ENCODE peak calls at places on chromosomes 1 and 21, in five cellular contexts. B, J, H, Z and S are unnamed samples.

GRCh38 chr1:178183796-178184195 is 89.9 kb downstream of the RASAL2 start:
- DNase-seq in B (no peak), J (no peak), H (no peak), Z (no peak), S (no peak)

GRCh38 chr1:25922633-25923567 is 16.7 kb upstream of the STMN1 start:
- DNase-seq in B (peak; percentile 48), J (peak; percentile 52), H (no peak), Z (peak; percentile 70), S (no peak)

GRCh38 chr1:22371408-22371807 is 80.2 kb upstream of the ZBTB40 start:
- DNase-seq in B (no peak), J (no peak), H (no peak), Z (no peak), S (no peak)

GRCh38 chr1:91507330-91507729 is 6.7 kb downstream of the CDC7 start:
- DNase-seq in B (no peak), J (no peak), H (no peak), Z (no peak), S (peak; percentile 41)

GRCh38 chr1:26012862-26013261 is 8.7 kb upstream of the EXTL1 start:
- DNase-seq in B (no peak), J (no peak), H (no peak), Z (no peak), S (no peak)

GRCh38 chr1:177413982-177414654 is 243.4 kb downstream of the BRINP2 start:
- DNase-seq in B (no peak), J (no peak), H (no peak), Z (peak; percentile 3), S (no peak)

GRCh38 chr1:211511947-211512346 is 20.0 kb upstream of the RD3 start:
- DNase-seq in B (no peak), J (peak; percentile 67), H (no peak), Z (no peak), S (peak; percentile 46)

GRCh38 chr21:45288441-45288841 is 746 bp upstream of the POFUT2 start:
- DNase-seq in B (no peak), J (no peak), H (no peak), Z (peak; percentile 39), S (no peak)

GRCh38 chr1:241615043-241615974 is 24.9 kb downstream of the CHML start:
- DNase-seq in B (peak; percentile 37), J (peak; percentile 27), H (no peak), Z (no peak), S (no peak)

GRCh38 chr1:247407180-247407616 is 8.8 kb upstream of the NLRP3 start:
- DNase-seq in B (peak; percentile 63), J (no peak), H (no peak), Z (no peak), S (no peak)

GRCh38 chr1:224217655-224218615 is 34.9 kb downstream of the DEGS1 start:
- DNase-seq in B (no peak), J (no peak), H (no peak), Z (no peak), S (no peak)

GRCh38 chr1:56508523-56508983 is 70.8 kb downstream of the PLPP3 start:
- DNase-seq in B (peak; percentile 93), J (peak; percentile 16), H (no peak), Z (no peak), S (peak; percentile 42)

GRCh38 chr1:6181347-6181770 is 1.2 kb upstream of the CHD5 start:
- DNase-seq in B (no peak), J (no peak), H (no peak), Z (peak; percentile 41), S (no peak)

GRCh38 chr1:171486048-171486519 is 754 bp downstream of the PRRC2C start:
- DNase-seq in B (peak; percentile 62), J (peak; percentile 86), H (no peak), Z (no peak), S (peak; percentile 76)

GRCh38 chr21:31873275-31873695 is 465 bp downstream of the HUNK start:
- DNase-seq in B (no peak), J (no peak), H (no peak), Z (peak; percentile 66), S (no peak)

GRCh38 chr1:19877821-19878636 is 4.2 kb upstream of the OTUD3 start:
- DNase-seq in B (no peak), J (no peak), H (no peak), Z (peak; percentile 28), S (no peak)

GRCh38 chr21:36237441-36237840 is 80.8 kb downstream of the DOP1B start:
- DNase-seq in B (no peak), J (no peak), H (no peak), Z (no peak), S (no peak)

GRCh38 chr1:156400191-156400920 is 31.3 kb downstream of the RHBG start:
- DNase-seq in B (no peak), J (no peak), H (no peak), Z (no peak), S (no peak)

GRCh38 chr1:16387201-16388185 is 20.5 kb downstream of the SZRD1 start:
- DNase-seq in B (no peak), J (peak; percentile 44), H (no peak), Z (no peak), S (peak; percentile 80)

GRCh38 chr1:61887921-61888564 is 145.8 kb downstream of the PATJ start:
- DNase-seq in B (no peak), J (peak; percentile 7), H (no peak), Z (no peak), S (peak; percentile 10)

GRCh38 chr1:55081188-55081904 is 42.0 kb downstream of the PCSK9 start:
- DNase-seq in B (no peak), J (peak; percentile 89), H (no peak), Z (no peak), S (peak; percentile 70)

GRCh38 chr1:1564278-1564677 is 10.4 kb downstream of the SSU72 start:
- DNase-seq in B (no peak), J (no peak), H (no peak), Z (no peak), S (no peak)

GRCh38 chr1:202283991-202284390 is 57.7 kb downstream of the UBE2T start:
- DNase-seq in B (no peak), J (peak; percentile 87), H (no peak), Z (no peak), S (peak; percentile 70)

GRCh38 chr1:28451011-28451410 is 54.8 kb upstream of the RCC1 start:
- DNase-seq in B (no peak), J (no peak), H (no peak), Z (no peak), S (no peak)

GRCh38 chr1:14441302-14441741 is 157.2 kb upstream of the KAZN start:
- DNase-seq in B (no peak), J (peak; percentile 96), H (no peak), Z (no peak), S (peak; percentile 68)

GRCh38 chr1:115246526-115246925 is 91.5 kb downstream of the NGF start:
- DNase-seq in B (no peak), J (peak; percentile 45), H (no peak), Z (no peak), S (peak; percentile 43)

GRCh38 chr1:115251856-115252255 is 86.2 kb downstream of the NGF start:
- DNase-seq in B (peak; percentile 16), J (peak; percentile 96), H (no peak), Z (no peak), S (peak; percentile 94)

GRCh38 chr1:115252585-115252984 is 85.5 kb downstream of the NGF start:
- DNase-seq in B (no peak), J (peak; percentile 20), H (no peak), Z (no peak), S (no peak)

GRCh38 chr1:115255154-115255553 is 82.9 kb downstream of the NGF start:
- DNase-seq in B (no peak), J (peak; percentile 70), H (no peak), Z (no peak), S (no peak)

DNA sequence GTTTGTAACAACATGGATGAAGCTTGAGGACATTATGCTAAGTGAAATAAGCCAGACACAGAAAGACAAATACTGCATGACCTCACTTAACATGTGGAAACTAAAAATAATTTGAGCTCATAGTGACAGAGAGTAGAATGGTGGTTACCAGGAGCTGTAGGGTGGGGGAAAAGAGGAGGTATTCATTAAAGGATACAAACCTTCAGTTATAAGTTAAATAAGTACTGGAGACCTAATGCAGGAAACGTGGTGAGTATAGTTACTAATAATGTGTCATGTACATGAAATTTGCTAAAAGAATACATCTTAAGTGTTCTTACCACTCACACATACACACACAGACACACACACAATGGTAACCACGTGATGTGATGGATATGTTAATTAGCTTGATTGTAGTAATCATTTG is 86.7 kb downstream of the NGF start:
- DNase-seq in B (no peak), J (peak; percentile 83), H (no peak), Z (no peak), S (peak; percentile 62)
- H3K4me3 ChIP-seq in B (no peak overlapping the region), J (no peak overlapping the region), H (no peak overlapping the region), Z (no peak overlapping the region), S (no peak overlapping the region)

GRCh38 chr1:20994176-20994575 is 182.5 kb downstream of the EIF4G3 start:
- DNase-seq in B (no peak), J (no peak), H (no peak), Z (no peak), S (no peak)
- TF ChIP-seq CTCF in B (no peak), J (no peak), H (no peak), Z (no peak), S (no peak)

DNA sequence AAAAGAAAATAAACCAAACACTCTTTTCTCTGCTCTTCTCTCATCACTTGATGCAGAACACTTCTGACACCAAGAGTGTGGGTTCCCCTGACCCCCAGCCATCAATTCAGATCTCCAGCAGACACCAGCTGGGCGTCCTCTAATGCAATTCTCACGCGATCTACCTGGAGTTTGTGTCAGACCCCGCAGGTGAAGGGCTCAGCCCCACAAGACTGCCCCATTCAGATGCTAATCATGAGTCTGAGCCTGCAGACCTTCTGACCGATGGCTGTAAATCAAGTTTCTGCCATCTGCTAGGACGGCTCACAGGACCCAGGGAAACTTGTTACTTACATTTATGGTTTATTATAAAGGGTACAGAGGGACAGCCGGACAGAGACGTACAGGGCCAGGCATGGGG is 133.7 kb upstream of the C1orf174 start:
- DNase-seq in B (no peak), J (no peak), H (peak; percentile 47), Z (no peak), S (no peak)
- H3K4me3 ChIP-seq in B (no peak overlapping the region), J (no peak overlapping the region), H (no peak overlapping the region), Z (no peak overlapping the region), S (no peak overlapping the region)

GRCh38 chr1:234509457-234510328 is 30.7 kb upstream of the TARBP1 start:
- DNase-seq in B (no peak), J (no peak), H (no peak), Z (no peak), S (peak; percentile 70)
- TF ChIP-seq CTCF in B (no peak), J (peak; percentile 7), H (no peak), Z (no peak), S (no peak)

DNA sequence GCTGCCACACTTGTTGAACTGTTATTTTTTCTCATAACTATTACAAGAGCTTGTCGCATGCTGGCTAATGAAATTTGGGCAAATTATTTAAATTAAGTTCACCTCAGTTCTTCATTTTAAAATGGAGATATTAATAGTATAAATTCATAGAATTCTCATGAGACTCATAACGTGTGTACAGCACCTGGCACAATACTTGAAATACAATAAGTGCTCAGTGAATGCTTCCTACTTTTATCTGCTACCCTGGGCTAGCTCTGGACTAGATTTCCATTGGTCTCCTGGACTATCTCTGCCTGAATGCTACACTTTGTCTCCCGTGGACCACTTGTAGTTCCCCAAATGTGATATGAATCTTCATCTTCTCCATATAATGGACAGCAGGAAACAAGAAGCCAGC is 919 bp downstream of the SLAMF6 start:
- DNase-seq in B (no peak), J (no peak), H (no peak), Z (no peak), S (no peak)
- H3K4me3 ChIP-seq in B (no peak overlapping the region), J (no peak overlapping the region), H (no peak overlapping the region), Z (no peak overlapping the region), S (no peak overlapping the region)